ENCODE peak calls at places on chromosome X, in ten cellular contexts. G is coronary artery, L is A549, I is cardiac fibroblast, D is AG09319, Q is DND-41, E is psoas muscle, N is HepG2, V is H1, J is stomach. F is an unnamed sample.

GRCh38 chrX:42567268-42567667 is 210.7 kb downstream of the PPP1R2C start:
- DNase-seq in N (no peak), D (no peak), I (peak), G (no peak), Q (no peak), E (no peak), V (no peak), L (no peak), J (no peak), F (no peak)

GRCh38 chrX:133495464-133496391 is 80.4 kb upstream of the GPC4 start:
- DNase-seq in G (peak), Q (no peak), V (no peak), L (no peak), E (peak), I (no peak), J (peak), N (no peak), D (peak), F (no peak)

GRCh38 chrX:47515941-47516649 is 33.1 kb upstream of the ZNF41 start:
- DNase-seq in J (no peak), I (peak), G (no peak), V (no peak), L (peak), Q (no peak), D (no peak), N (no peak), E (no peak), F (no peak)

GRCh38 chrX:2871817-2872216 is 43.1 kb downstream of the GYG2 start:
- DNase-seq in J (no peak), Q (no peak), N (no peak), E (no peak), D (no peak), I (no peak), G (no peak), V (no peak), L (no peak), F (no peak)

GRCh38 chrX:10022580-10023245 is 55.6 kb downstream of the CLDN34 start:
- DNase-seq in D (no peak), N (no peak), E (peak), J (no peak), Q (no peak), G (no peak), V (no peak), L (peak), I (peak), F (no peak)

GRCh38 chrX:46547857-46548256 is 2.6 kb upstream of the ZNF674 start:
- DNase-seq in G (no peak), Q (no peak), E (no peak), L (peak), V (no peak), I (peak), J (no peak), N (peak), D (peak), F (no peak)

GRCh38 chrX:3743821-3744439 is 30.5 kb upstream of the PRKX start:
- DNase-seq in J (no peak), N (no peak), Q (peak), L (no peak), I (no peak), E (no peak), V (no peak), G (no peak), D (no peak), F (no peak)

GRCh38 chrX:13768939-13769338 is 34.4 kb downstream of the OFD1 start:
- DNase-seq in J (no peak), E (no peak), N (no peak), D (no peak), I (no peak), G (no peak), Q (no peak), V (no peak), L (no peak), F (no peak)

DNA sequence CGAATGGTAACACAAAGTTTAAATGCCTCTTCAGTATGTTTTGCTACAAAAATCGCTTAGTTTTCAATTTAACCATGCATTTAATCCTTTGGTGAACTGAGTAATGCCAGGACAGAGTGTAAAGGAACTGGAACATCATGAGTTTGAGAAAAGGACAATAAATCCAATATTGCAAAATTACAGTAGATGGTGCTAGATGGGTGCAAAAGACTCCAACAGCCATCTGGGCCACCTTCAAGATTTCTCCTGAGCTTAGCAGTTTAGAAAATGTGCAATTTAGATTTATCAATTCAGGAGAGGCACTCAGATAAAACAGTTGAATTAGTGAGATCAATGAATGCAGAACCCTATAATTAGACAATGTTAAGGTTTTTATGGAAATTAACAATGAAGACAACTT is 33.2 kb upstream of the MID1IP1 start:
- DNase-seq in V (no peak), J (no peak), D (peak), N (no peak), G (no peak), E (no peak), L (peak), Q (no peak), I (peak), F (no peak)
- TF ChIP-seq CTCF in V (no peak), J (no peak), D (peak), N (peak), G (no peak), E (peak), L (peak), Q (peak), I (peak), F (peak)

DNA sequence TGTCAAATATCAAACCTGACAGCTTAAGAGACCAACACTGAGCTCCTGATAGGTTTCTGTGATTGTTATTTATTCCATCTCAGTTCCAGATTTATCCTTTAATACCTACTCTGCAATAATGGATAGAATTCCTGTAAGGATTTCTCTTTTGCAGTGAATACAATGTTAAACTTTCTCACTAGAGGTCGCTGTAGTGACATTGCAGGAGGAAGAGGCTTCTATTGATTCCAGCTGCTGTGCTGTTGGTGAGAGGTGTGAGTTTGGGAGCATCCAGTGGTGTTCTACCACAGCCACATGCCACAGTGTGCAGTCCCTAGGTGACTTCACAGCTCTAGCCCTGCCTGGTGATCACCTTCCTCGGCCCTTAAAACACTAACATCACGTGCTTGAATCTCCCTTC is 34.6 kb upstream of the DCAF8L2 start:
- DNase-seq in E (no peak), I (peak), D (no peak), Q (peak), G (no peak), L (peak), N (peak), J (no peak), V (no peak), F (no peak)
- TF ChIP-seq CTCF in E (peak), I (peak), D (peak), Q (peak), G (no peak), L (no peak), N (peak), J (no peak), V (no peak), F (peak)

DNA sequence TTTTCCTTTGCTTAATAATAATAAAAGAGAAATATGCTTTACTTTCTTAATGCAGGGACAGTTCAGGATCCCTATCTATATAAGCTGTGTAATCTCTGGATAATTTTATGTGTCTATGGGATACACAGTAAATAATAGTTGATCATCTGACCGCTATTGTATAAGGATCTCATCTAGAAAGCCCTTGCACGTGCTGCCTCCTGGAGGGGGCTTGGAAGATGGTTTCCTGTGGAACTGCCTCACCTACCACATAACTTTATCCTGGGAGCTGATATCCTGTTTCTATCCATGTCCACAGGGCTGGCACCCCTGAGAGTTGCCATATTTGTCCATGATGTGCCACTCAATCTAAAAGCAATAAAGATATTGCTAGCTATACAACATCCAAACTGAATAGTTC is 139.3 kb upstream of the FRMPD4 start:
- DNase-seq in E (no peak), N (no peak), V (no peak), Q (no peak), G (no peak), J (no peak), I (no peak), D (no peak), L (peak), F (no peak)
- TF ChIP-seq CTCF in E (no peak), N (no peak), V (no peak), Q (no peak), G (no peak), J (no peak), I (no peak), D (no peak), L (no peak), F (no peak)

DNA sequence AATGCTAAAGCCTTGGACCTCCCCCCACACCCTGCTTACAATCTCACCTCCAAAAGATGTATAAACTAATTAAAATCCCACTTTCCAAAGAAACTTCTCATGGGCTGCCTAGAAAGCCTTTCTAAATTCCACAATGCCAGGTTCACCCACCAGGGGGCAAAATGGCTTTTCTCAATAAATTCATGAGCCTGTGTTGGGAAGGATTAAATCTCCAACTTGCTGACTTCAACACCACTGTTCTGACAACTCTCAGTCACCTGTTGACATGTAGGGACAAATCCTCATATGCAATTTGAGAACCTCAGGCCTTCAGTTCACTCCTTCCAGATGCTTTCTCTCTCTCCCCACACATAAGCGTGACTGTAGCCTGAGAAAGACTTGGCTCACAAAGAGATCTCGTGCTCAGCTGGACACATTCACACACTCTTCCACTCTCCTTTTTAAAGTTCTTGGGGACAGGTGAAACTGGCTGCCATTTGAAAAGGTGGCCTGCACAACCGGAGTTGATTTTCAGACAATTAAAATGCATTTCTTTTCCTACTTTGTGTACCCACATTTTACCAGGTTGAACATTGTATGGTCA is 88.6 kb upstream of the PRPS2 start:
- DNase-seq in E (no peak), N (peak), G (no peak), I (peak), L (peak), D (no peak), Q (peak), V (peak), J (no peak), F (no peak)
- TF ChIP-seq CTCF in E (no peak), N (peak), G (no peak), I (peak), L (peak), D (peak), Q (peak), V (no peak), J (no peak), F (no peak)

GRCh38 chrX:78124304-78124703 is 15.1 kb downstream of the TAF9B start:
- DNase-seq in E (no peak), L (peak), J (no peak), Q (no peak), N (no peak), D (no peak), G (no peak), V (no peak), I (no peak), F (no peak)
- TF ChIP-seq CTCF in E (no peak), L (peak), J (no peak), Q (peak), N (no peak), D (no peak), G (no peak), V (no peak), I (no peak), F (peak)

F was measured in right lobe of liver.